ENCODE peak calls at places on chromosome 10, in ten cellular contexts. L is endothelial cell of umbilical vein, Q is GM12878, E is upper lobe of left lung, Z is Panc1, M is spleen, P is transverse colon, J is SK-N-SH, I is HCT116, Y is GM23338. O is an unnamed sample. For H3K36me3, the result is how much of the 10 kb centered on the place peaks cover.

GRCh38 chr10:128530301-128530700 is 404.1 kb upstream of the MKI67 start:
- DNase-seq in L (no peak), Q (no peak), E (no peak), Z (peak), M (no peak), P (no peak), J (peak), I (peak), Y (peak), O (no peak)

GRCh38 chr10:29517352-29517923 is 117.3 kb downstream of the SVIL start:
- DNase-seq in L (peak), Q (no peak), E (no peak), Z (no peak), M (no peak), P (peak), J (peak), I (peak), Y (peak), O (no peak)

GRCh38 chr10:52297727-52298126 is 16.4 kb upstream of the DKK1 start:
- DNase-seq in L (no peak), Q (no peak), E (no peak), Z (no peak), M (no peak), P (no peak), J (no peak), I (no peak), Y (no peak), O (no peak)

GRCh38 chr10:49139000-49139865 is 5.4 kb upstream of the FAM170B start:
- DNase-seq in L (no peak), Q (no peak), E (no peak), Z (no peak), M (no peak), P (no peak), J (no peak), I (no peak), Y (no peak), O (no peak)

GRCh38 chr10:108250954-108251620 is 1086.6 kb upstream of the SORCS1 start:
- DNase-seq in L (no peak), Q (no peak), E (no peak), Z (no peak), M (no peak), P (no peak), J (peak), I (no peak), Y (no peak), O (no peak)

GRCh38 chr10:92062273-92062672 is 138.7 kb downstream of the BTAF1 start:
- DNase-seq in L (no peak), Q (no peak), E (no peak), Z (no peak), M (no peak), P (no peak), J (no peak), I (no peak), Y (no peak), O (no peak)

GRCh38 chr10:30534465-30535144 is 94.9 kb downstream of the LYZL2 start:
- DNase-seq in L (peak), Q (no peak), E (peak), Z (peak), M (peak), P (peak), J (peak), I (peak), Y (peak), O (peak)

GRCh38 chr10:107913317-107914294 is 749.1 kb upstream of the SORCS1 start:
- DNase-seq in L (no peak), Q (no peak), E (no peak), Z (no peak), M (no peak), P (no peak), J (peak), I (no peak), Y (peak), O (no peak)

GRCh38 chr10:15419279-15419874 is 48.3 kb upstream of the FAM171A1 start:
- DNase-seq in L (peak), Q (no peak), E (no peak), Z (no peak), M (no peak), P (peak), J (peak), I (peak), Y (peak), O (no peak)

GRCh38 chr10:49759787-49760551 is 2.2 kb downstream of the OGDHL start:
- DNase-seq in L (no peak), Q (no peak), E (no peak), Z (no peak), M (peak), P (no peak), J (peak), I (no peak), Y (peak), O (no peak)

GRCh38 chr10:14952851-14953451 is 945 bp downstream of the DCLRE1C start:
- DNase-seq in L (no peak), Q (no peak), E (no peak), Z (no peak), M (no peak), P (no peak), J (peak), I (no peak), Y (peak), O (no peak)

GRCh38 chr10:123995461-123996131 is 97.8 kb downstream of the CHST15 start:
- DNase-seq in L (peak), Q (no peak), E (peak), Z (peak), M (peak), P (peak), J (peak), I (peak), Y (peak), O (no peak)

GRCh38 chr10:35040761-35041501 is 49.2 kb downstream of the CUL2 start:
- DNase-seq in L (peak), Q (no peak), E (no peak), Z (no peak), M (no peak), P (no peak), J (no peak), I (peak), Y (peak), O (no peak)

GRCh38 chr10:100395626-100396025 is 48.6 kb downstream of the SCD start:
- DNase-seq in L (no peak), Q (no peak), E (no peak), Z (no peak), M (no peak), P (no peak), J (no peak), I (no peak), Y (no peak), O (no peak)

GRCh38 chr10:92689663-92690210 is at the start of gene HHEX:
- DNase-seq in L (peak), Q (no peak), E (peak), Z (no peak), M (peak), P (peak), J (peak), I (peak), Y (no peak), O (peak)

GRCh38 chr10:6494934-6495592 is 85.0 kb downstream of the PRKCQ start:
- DNase-seq in L (no peak), Q (no peak), E (no peak), Z (no peak), M (no peak), P (no peak), J (no peak), I (no peak), Y (no peak), O (no peak)

GRCh38 chr10:115963848-115964247 is 309.2 kb downstream of the GFRA1 start:
- DNase-seq in L (no peak), Q (no peak), E (no peak), Z (no peak), M (no peak), P (no peak), J (no peak), I (no peak), Y (peak), O (no peak)

GRCh38 chr10:70602665-70603438 is at the start of gene PRF1:
- DNase-seq in L (no peak), Q (no peak), E (peak), Z (no peak), M (peak), P (peak), J (no peak), I (no peak), Y (no peak), O (no peak)

GRCh38 chr10:70772627-70773026 is 12.6 kb downstream of the TBATA start:
- DNase-seq in L (no peak), Q (no peak), E (no peak), Z (no peak), M (peak), P (no peak), J (peak), I (no peak), Y (no peak), O (no peak)

GRCh38 chr10:62305813-62306212 is 37.2 kb upstream of the RTKN2 start:
- DNase-seq in L (no peak), Q (no peak), E (no peak), Z (no peak), M (no peak), P (no peak), J (no peak), I (no peak), Y (no peak), O (no peak)

GRCh38 chr10:70562036-70562710 is 40.4 kb downstream of the PRF1 start:
- DNase-seq in L (no peak), Q (no peak), E (no peak), Z (no peak), M (peak), P (no peak), J (peak), I (no peak), Y (no peak), O (no peak)

GRCh38 chr10:27959093-27959715 is 39.7 kb downstream of the ODAD2 start:
- DNase-seq in L (no peak), Q (no peak), E (no peak), Z (no peak), M (no peak), P (no peak), J (no peak), I (no peak), Y (no peak), O (no peak)

GRCh38 chr10:6924166-6924565 is 344.1 kb upstream of the PRKCQ start:
- DNase-seq in L (peak), Q (no peak), E (no peak), Z (no peak), M (no peak), P (no peak), J (no peak), I (no peak), Y (no peak), O (no peak)

GRCh38 chr10:72709041-72709440 is 17.1 kb downstream of the MCU start:
- DNase-seq in L (peak), Q (no peak), E (no peak), Z (no peak), M (no peak), P (no peak), J (peak), I (no peak), Y (no peak), O (no peak)

GRCh38 chr10:50358925-50359687 is 107.8 kb upstream of the ASAH2 start:
- DNase-seq in L (no peak), Q (no peak), E (no peak), Z (no peak), M (no peak), P (no peak), J (no peak), I (no peak), Y (no peak), O (no peak)

GRCh38 chr10:124916585-124917167 is 25.2 kb upstream of the ZRANB1 start:
- DNase-seq in L (peak), Q (peak), E (peak), Z (peak), M (peak), P (peak), J (peak), I (peak), Y (peak), O (peak)

GRCh38 chr10:8247191-8247590 is 192.7 kb downstream of the GATA3 start:
- DNase-seq in L (no peak), Q (no peak), E (no peak), Z (no peak), M (no peak), P (no peak), J (no peak), I (no peak), Y (no peak), O (no peak)

GRCh38 chr10:15222511-15222910 is 54.0 kb upstream of the NMT2 start:
- DNase-seq in L (no peak), Q (no peak), E (no peak), Z (no peak), M (no peak), P (no peak), J (no peak), I (no peak), Y (no peak), O (no peak)

GRCh38 chr10:21981118-21981517 is 22.4 kb downstream of the DNAJC1 start:
- DNase-seq in L (no peak), Q (no peak), E (no peak), Z (no peak), M (no peak), P (no peak), J (no peak), I (no peak), Y (no peak), O (no peak)

GRCh38 chr10:21990449-21990848 is 13.1 kb downstream of the DNAJC1 start:
- DNase-seq in L (no peak), Q (no peak), E (no peak), Z (no peak), M (no peak), P (no peak), J (no peak), I (no peak), Y (no peak), O (no peak)

GRCh38 chr10:21989453-21990154 is 13.9 kb downstream of the DNAJC1 start:
- DNase-seq in L (peak), Q (no peak), E (peak), Z (no peak), M (no peak), P (peak), J (peak), I (peak), Y (peak), O (peak)

GRCh38 chr10:21985541-21985940 is 18.0 kb downstream of the DNAJC1 start:
- DNase-seq in L (no peak), Q (no peak), E (no peak), Z (no peak), M (no peak), P (no peak), J (no peak), I (no peak), Y (no peak), O (no peak)
- TF ChIP-seq POLR2AphosphoS5 in L (no peak), Q (no peak), E (no peak), Z (no peak), M (no peak), P (no peak), J (no peak), I (no peak), Y (no peak), O (no peak)

DNA sequence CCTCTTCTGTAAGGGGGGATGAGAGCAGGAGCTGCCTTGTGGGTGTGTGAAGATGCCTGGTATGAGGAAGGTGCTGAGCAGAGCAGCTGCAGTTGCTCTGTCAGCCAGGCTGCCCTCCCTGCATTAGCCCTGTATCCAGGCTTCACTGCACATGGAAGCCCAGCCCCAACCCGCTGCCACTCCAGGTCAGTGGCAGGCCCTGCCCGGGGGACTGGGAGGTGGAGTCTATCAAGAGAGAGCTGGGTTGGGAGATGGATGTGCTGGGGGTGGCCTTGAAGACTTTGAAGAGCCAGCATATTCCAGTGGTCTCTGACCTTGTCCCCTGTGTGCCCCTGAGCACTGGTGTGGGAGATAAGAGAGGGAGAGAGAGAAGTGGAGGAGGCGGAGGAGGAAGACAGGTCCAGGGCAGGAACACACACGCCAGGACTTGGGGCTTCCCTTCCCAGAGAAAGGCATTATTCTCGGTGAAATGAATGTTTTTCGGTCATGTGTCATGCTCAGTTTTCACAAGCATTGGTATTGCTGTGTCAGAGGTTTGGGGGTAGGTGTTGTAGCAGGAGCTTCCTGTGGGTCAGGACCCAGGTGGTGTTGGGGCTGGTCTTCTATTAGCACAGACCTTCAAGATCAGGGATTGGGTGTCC is 2.6 kb downstream of the PPIF start:
- DNase-seq in L (no peak), Q (no peak), E (no peak), Z (no peak), M (peak), P (no peak), J (no peak), I (no peak), Y (no peak), O (no peak)
- H3K36me3 ChIP-seq in L (under half), Q (under half), E (half or more), Z (under half), M (half or more), P (under half), J (half or more), I (under half), Y (under half), O (under half)

GRCh38 chr10:4301296-4301695 is 516.3 kb upstream of the KLF6 start:
- DNase-seq in L (no peak), Q (no peak), E (no peak), Z (no peak), M (no peak), P (no peak), J (no peak), I (no peak), Y (no peak), O (no peak)
- TF ChIP-seq POLR2AphosphoS5 in L (no peak), Q (no peak), E (no peak), Z (no peak), M (no peak), P (no peak), J (no peak), I (no peak), Y (no peak), O (no peak)

GRCh38 chr10:98310721-98311120 is 42.7 kb upstream of the LOXL4 start:
- DNase-seq in L (no peak), Q (no peak), E (no peak), Z (no peak), M (no peak), P (no peak), J (no peak), I (no peak), Y (no peak), O (no peak)
- H3K36me3 ChIP-seq in L (under half), Q (under half), E (under half), Z (under half), M (under half), P (under half), J (under half), I (under half), Y (under half), O (under half)

DNA sequence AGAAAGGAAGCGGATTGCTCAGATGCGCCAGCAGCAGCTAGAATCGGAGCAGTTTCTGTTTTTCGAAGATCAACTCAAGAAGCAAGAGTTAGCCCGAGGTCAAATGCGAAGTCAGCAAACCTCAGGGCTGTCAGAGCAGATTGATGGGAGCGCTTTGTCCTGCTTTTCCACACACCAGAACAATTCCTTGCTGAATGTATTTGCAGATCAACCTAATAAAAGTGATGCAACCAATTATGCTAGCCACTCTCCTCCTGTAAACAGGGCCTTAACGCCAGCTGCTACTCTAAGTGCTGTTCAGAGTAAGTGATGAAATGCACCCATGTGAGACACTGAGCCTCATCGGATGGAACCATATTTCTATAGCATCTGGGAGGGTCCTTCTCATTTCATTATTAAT is 33.1 kb downstream of the STAMBPL1 start:
- DNase-seq in L (no peak), Q (no peak), E (no peak), Z (no peak), M (no peak), P (no peak), J (peak), I (no peak), Y (no peak), O (peak)
- TF ChIP-seq POLR2AphosphoS5 in L (no peak), Q (no peak), E (no peak), Z (no peak), M (no peak), P (peak), J (no peak), I (no peak), Y (no peak), O (peak)

GRCh38 chr10:86504510-86504909 is 17.1 kb downstream of the WAPL start:
- DNase-seq in L (no peak), Q (no peak), E (no peak), Z (no peak), M (no peak), P (no peak), J (no peak), I (no peak), Y (no peak), O (no peak)

GRCh38 chr10:86500846-86501245 is 20.7 kb downstream of the WAPL start:
- DNase-seq in L (no peak), Q (no peak), E (no peak), Z (no peak), M (no peak), P (no peak), J (no peak), I (no peak), Y (no peak), O (no peak)

GRCh38 chr10:86497621-86498020 is 24.0 kb downstream of the WAPL start:
- DNase-seq in L (no peak), Q (no peak), E (no peak), Z (no peak), M (no peak), P (no peak), J (no peak), I (no peak), Y (no peak), O (no peak)

GRCh38 chr10:86498608-86499007 is 23.0 kb downstream of the WAPL start:
- DNase-seq in L (no peak), Q (no peak), E (no peak), Z (no peak), M (no peak), P (no peak), J (no peak), I (no peak), Y (no peak), O (no peak)
- H3K36me3 ChIP-seq in L (under half), Q (under half), E (under half), Z (under half), M (half or more), P (under half), J (half or more), I (under half), Y (under half), O (under half)

GRCh38 chr10:95531994-95532399 is 29.2 kb downstream of the SORBS1 start:
- DNase-seq in L (peak), Q (no peak), E (no peak), Z (no peak), M (no peak), P (no peak), J (no peak), I (no peak), Y (no peak), O (no peak)
- TF ChIP-seq POLR2AphosphoS5 in L (no peak), Q (no peak), E (no peak), Z (no peak), M (no peak), P (no peak), J (no peak), I (no peak), Y (no peak), O (no peak)

GRCh38 chr10:77987671-77988070 is 41.6 kb downstream of the POLR3A start:
- DNase-seq in L (no peak), Q (no peak), E (no peak), Z (no peak), M (no peak), P (no peak), J (no peak), I (no peak), Y (no peak), O (no peak)
- H3K36me3 ChIP-seq in L (under half), Q (under half), E (half or more), Z (under half), M (half or more), P (half or more), J (half or more), I (half or more), Y (half or more), O (under half)

GRCh38 chr10:114044251-114045070 is 795 bp downstream of the ADRB1 start:
- DNase-seq in L (peak), Q (no peak), E (peak), Z (no peak), M (peak), P (no peak), J (peak), I (no peak), Y (peak), O (no peak)
- TF ChIP-seq POLR2AphosphoS5 in L (no peak), Q (no peak), E (peak), Z (no peak), M (no peak), P (no peak), J (no peak), I (no peak), Y (no peak), O (no peak)

GRCh38 chr10:102151774-102152544 is at the start of gene NOLC1:
- DNase-seq in L (peak), Q (peak), E (peak), Z (peak), M (peak), P (peak), J (peak), I (peak), Y (peak), O (peak)

GRCh38 chr10:102154466-102155116 is 2.4 kb downstream of the NOLC1 start:
- DNase-seq in L (no peak), Q (no peak), E (no peak), Z (no peak), M (peak), P (no peak), J (no peak), I (no peak), Y (no peak), O (no peak)

GRCh38 chr10:102150970-102151773 is 1.0 kb upstream of the NOLC1 start:
- DNase-seq in L (peak), Q (no peak), E (no peak), Z (no peak), M (peak), P (no peak), J (no peak), I (no peak), Y (no peak), O (no peak)

GRCh38 chr10:102153093-102153620 is 968 bp downstream of the NOLC1 start:
- DNase-seq in L (no peak), Q (no peak), E (no peak), Z (no peak), M (no peak), P (no peak), J (no peak), I (no peak), Y (peak), O (no peak)

GRCh38 chr10:102152545-102152890 is 329 bp downstream of the NOLC1 start:
- DNase-seq in L (no peak), Q (no peak), E (no peak), Z (no peak), M (no peak), P (peak), J (no peak), I (no peak), Y (no peak), O (no peak)
- H3K36me3 ChIP-seq in L (under half), Q (under half), E (under half), Z (under half), M (under half), P (under half), J (half or more), I (under half), Y (under half), O (under half)

O was measured in prostate gland.